ENCODE peak calls at places on chromosome 11, in six cellular contexts. O is HCEC 1CT; B is AG10803; X is CD4-positive, alpha-beta T cell; G is Calu3; D is AG20443. I is an unnamed sample.

GRCh38 chr11:20000393-20001134 is 159.7 kb downstream of the DBX1 start:
- DNase-seq in O (no peak), B (no peak), X (no peak), G (peak), D (no peak), I (no peak)

GRCh38 chr11:69474736-69475135 is 6.7 kb upstream of the LINC01488 start:
- DNase-seq in O (no peak), B (no peak), X (no peak), G (no peak), D (no peak), I (no peak)

GRCh38 chr11:46682773-46683752 is 17.4 kb downstream of the ARHGAP1 start:
- DNase-seq in O (no peak), B (no peak), X (no peak), G (peak), D (no peak), I (no peak)

GRCh38 chr11:27896096-27896495 is 195.8 kb upstream of the BDNF start:
- DNase-seq in O (no peak), B (no peak), X (no peak), G (no peak), D (no peak), I (no peak)

GRCh38 chr11:27553186-27553585 is 46.6 kb upstream of the LIN7C start:
- DNase-seq in O (no peak), B (no peak), X (no peak), G (no peak), D (peak), I (no peak)

GRCh38 chr11:60182546-60183330 is at the start of gene MS4A6A:
- DNase-seq in O (no peak), B (no peak), X (no peak), G (no peak), D (no peak), I (no peak)

GRCh38 chr11:121451982-121452608 is at the start of gene SORL1:
- DNase-seq in O (peak), B (peak), X (peak), G (peak), D (peak), I (peak)

GRCh38 chr11:199004-199581 is 6.2 kb downstream of the SCGB1C1 start:
- DNase-seq in O (no peak), B (no peak), X (no peak), G (no peak), D (no peak), I (no peak)

GRCh38 chr11:8758619-8759169 is 76.1 kb downstream of the RPL27A start:
- DNase-seq in O (no peak), B (no peak), X (no peak), G (no peak), D (no peak), I (no peak)

GRCh38 chr11:79174045-79175008 is 266.5 kb downstream of the TENM4 start:
- DNase-seq in O (no peak), B (peak), X (no peak), G (no peak), D (peak), I (no peak)

GRCh38 chr11:72627594-72628281 is 46.5 kb downstream of the PDE2A start:
- DNase-seq in O (no peak), B (no peak), X (no peak), G (no peak), D (no peak), I (no peak)

I was measured in activated T-helper 9 cell treated with anti-CD3 and anti-CD28 coated beads, Interleukin-2, amount 50 U/mL, for 16 hours.